ENCODE peak calls at places on chromosomes 2 and 18, in four cellular contexts. X is neural progenitor cell, Z is sigmoid colon, U is left lung. N is an unnamed sample.
A peak's percentile ranks its signal among the peaks of the same experiment; 100 is the strongest.

GRCh38 chr18:11887305-11888262 is 20.5 kb downstream of the MPPE1 start:
- DNase-seq in X (no peak), U (no peak), Z (no peak), N (no peak)

GRCh38 chr2:105072039-105072438 is 34.2 kb downstream of the MRPS9 start:
- DNase-seq in Z (no peak), U (no peak), X (no peak), N (no peak)

GRCh38 chr2:7660816-7661215 is 743.6 kb downstream of the RNF144A start:
- DNase-seq in Z (no peak), X (no peak), U (no peak), N (no peak)

GRCh38 chr2:201769664-201770373 is 10.9 kb downstream of the ALS2 start:
- DNase-seq in Z (no peak), U (no peak), X (no peak), N (no peak)

GRCh38 chr2:227503433-227504406 is 31.8 kb downstream of the AGFG1 start:
- DNase-seq in X (no peak), U (no peak), Z (no peak), N (no peak)

GRCh38 chr2:178238144-178238521 is 43.8 kb downstream of the OSBPL6 start:
- DNase-seq in Z (no peak), X (no peak), U (no peak), N (no peak)

GRCh38 chr2:47256416-47257087 is 101.4 kb upstream of the STPG4 start:
- DNase-seq in X (peak; percentile 54), U (no peak), Z (no peak), N (no peak)

GRCh38 chr2:65554765-65555561 is 122.6 kb upstream of the SPRED2 start:
- DNase-seq in Z (no peak), U (no peak), X (no peak), N (no peak)

GRCh38 chr2:138676654-138677053 is 103.5 kb downstream of the NXPH2 start:
- DNase-seq in Z (no peak), X (no peak), U (no peak), N (no peak)

GRCh38 chr2:9053534-9053931 is 50.0 kb upstream of the MBOAT2 start:
- DNase-seq in X (no peak), Z (no peak), U (no peak), N (no peak)

GRCh38 chr2:55061534-55062344 is 11.5 kb upstream of the RTN4 start:
- DNase-seq in Z (no peak), U (peak; percentile 49), X (no peak), N (no peak)

GRCh38 chr2:46278952-46279351 is 18.3 kb upstream of the EPAS1 start:
- DNase-seq in U (no peak), Z (no peak), X (no peak), N (no peak)

GRCh38 chr2:62814132-62814531 is 108.6 kb downstream of the EHBP1 start:
- DNase-seq in X (no peak), Z (no peak), U (no peak), N (no peak)

GRCh38 chr18:68489018-68489792 is 225.7 kb downstream of the TMX3 start:
- DNase-seq in U (no peak), Z (no peak), X (peak; percentile 45), N (no peak)

GRCh38 chr2:222920657-222921186 is 59.9 kb downstream of the ACSL3 start:
- DNase-seq in U (no peak), Z (no peak), X (no peak), N (no peak)
- H3K36me3 ChIP-seq in U (peaks cover 86% of the 10 kb centered on the region), Z (peaks cover 68% of the 10 kb centered on the region), X (peaks cover 22% of the 10 kb centered on the region), N (peaks cover 100% of the 10 kb centered on the region)

GRCh38 chr18:9604348-9604747 is 10.0 kb downstream of the PPP4R1 start:
- DNase-seq in U (no peak), X (no peak), Z (no peak), N (no peak)

GRCh38 chr18:9609190-9609589 is 5.2 kb downstream of the PPP4R1 start:
- DNase-seq in Z (no peak), X (no peak), U (no peak), N (no peak)

GRCh38 chr18:9608728-9609127 is 5.6 kb downstream of the PPP4R1 start:
- DNase-seq in X (no peak), U (no peak), Z (no peak), N (no peak)

GRCh38 chr18:9608298-9608697 is 6.1 kb downstream of the PPP4R1 start:
- DNase-seq in Z (no peak), X (no peak), U (no peak), N (no peak)

GRCh38 chr18:9606039-9606438 is 8.3 kb downstream of the PPP4R1 start:
- DNase-seq in Z (no peak), X (no peak), U (no peak), N (no peak)
- H3K27ac ChIP-seq in Z (no peak overlapping the region), X (no peak overlapping the region), U (no peak overlapping the region), N (no peak overlapping the region)

DNA sequence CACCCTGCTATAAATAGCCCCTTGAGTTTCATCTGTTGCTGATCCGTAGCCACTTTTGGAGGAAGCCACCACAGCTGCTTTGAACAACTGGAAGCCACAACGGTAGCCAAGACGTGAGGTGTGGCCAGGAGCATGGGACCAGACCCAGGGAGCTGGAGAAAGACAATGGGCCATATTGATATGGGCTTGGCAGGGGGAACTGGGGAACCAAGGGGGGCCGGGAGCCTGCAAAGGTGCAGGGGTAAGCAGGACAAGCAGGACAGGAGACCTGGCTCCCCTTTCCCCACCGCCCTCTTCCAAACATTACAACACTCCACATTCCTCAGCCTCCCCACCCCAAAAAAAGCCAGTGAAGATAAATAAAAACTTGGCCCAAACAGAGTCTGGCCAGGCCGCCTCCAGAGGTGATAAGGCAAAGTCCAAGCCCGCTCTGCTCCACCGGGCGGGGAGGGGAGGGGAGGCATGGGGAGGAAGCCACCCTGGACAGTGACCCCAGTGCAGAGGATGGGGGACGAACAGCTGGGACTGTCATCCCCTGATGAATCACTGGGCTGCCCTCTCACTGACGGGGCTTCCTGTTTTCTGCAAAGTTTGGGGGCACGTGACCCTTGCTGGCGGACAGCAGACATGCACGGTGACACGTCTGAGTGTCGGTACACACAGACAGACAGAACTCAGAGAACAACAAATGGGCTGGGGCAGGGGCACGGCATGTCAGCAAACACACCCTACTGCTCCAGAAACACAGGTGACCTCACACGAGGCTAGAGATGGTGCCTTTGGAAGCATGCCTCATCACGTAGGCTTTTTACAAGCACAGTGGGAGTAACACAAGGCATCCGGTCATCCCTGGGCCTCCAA is 100.3 kb downstream of the TNS1 start:
- DNase-seq in U (peak; percentile 89), Z (peak; percentile 95), X (no peak), N (no peak)
- H3K4me1 ChIP-seq in U (peaks cover 75% of the 10 kb centered on the region), Z (peaks cover 100% of the 10 kb centered on the region), X (peaks cover 6% of the 10 kb centered on the region), N (peaks cover 14% of the 10 kb centered on the region)

GRCh38 chr18:63158012-63158631 is 161.4 kb downstream of the BCL2 start:
- DNase-seq in U (no peak), X (no peak), Z (no peak), N (no peak)

GRCh38 chr18:63157293-63158011 is 162.1 kb downstream of the BCL2 start:
- DNase-seq in Z (no peak), X (no peak), U (no peak), N (no peak)

GRCh38 chr18:63154350-63155152 is 165.0 kb downstream of the BCL2 start:
- DNase-seq in X (no peak), Z (no peak), U (no peak), N (no peak)

GRCh38 chr18:63155169-63155852 is 164.3 kb downstream of the BCL2 start:
- DNase-seq in X (peak; percentile 72), U (peak; percentile 80), Z (peak; percentile 76), N (no peak)

DNA sequence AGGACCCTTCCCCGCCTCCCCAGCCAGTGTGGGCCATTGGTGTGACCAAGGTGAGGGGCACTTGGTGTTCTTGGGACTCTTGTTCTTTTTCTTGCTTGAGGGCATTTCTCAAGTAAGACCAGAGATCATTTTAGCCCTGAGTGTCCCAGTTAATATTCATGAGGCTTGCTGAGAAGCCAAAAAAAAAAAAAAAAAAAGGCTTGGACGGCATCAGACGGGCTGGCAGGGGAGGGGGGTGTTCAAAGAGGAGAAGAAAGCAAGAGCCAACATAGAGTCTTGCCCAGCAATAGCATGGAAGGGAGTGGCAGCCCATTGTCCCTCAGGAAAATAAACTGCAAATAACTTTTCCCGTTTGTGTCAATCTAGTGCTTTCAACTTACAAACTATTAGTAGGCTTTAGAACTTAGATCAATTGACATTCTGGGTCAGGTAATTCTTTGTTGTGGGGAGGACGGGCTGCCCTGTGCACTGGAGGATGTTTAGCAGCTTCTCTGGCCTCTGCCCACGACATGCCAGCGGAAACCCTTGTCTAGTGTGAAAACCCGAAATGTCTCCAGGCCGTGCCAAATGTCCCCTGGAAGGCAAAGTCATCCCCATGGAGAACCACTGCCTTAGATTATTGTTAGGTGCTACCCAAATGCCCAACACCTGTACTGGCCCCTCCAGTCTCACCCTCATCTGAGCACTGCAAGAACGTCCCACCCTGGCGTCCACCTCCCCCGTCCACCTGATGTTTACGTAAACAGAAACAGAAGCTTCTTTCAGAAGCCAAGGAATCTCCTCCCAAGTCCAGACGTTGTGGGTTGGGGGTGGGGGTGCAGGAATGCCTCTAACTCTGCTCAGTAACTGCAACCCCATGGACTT is 163.4 kb downstream of the BCL2 start:
- DNase-seq in Z (no peak), U (no peak), X (no peak), N (no peak)
- H3K36me3 ChIP-seq in Z (no peaks in the 10 kb centered on the region), U (no peaks in the 10 kb centered on the region), X (no peaks in the 10 kb centered on the region), N (no peaks in the 10 kb centered on the region)

GRCh38 chr2:217801115-217801531 is 201.7 kb downstream of the TNS1 start:
- DNase-seq in X (peak; percentile 47), U (no peak), Z (peak; percentile 68), N (no peak)
- H3K27ac ChIP-seq in X (no peak overlapping the region), U (peak overlapping the region; percentile 31), Z (peak overlapping the region; percentile 78), N (no peak overlapping the region)

GRCh38 chr2:232680006-232680405 is 17.1 kb upstream of the GIGYF2 start:
- DNase-seq in X (no peak), U (no peak), Z (no peak), N (no peak)
- H3K4me1 ChIP-seq in X (no peaks in the 10 kb centered on the region), U (no peaks in the 10 kb centered on the region), Z (no peaks in the 10 kb centered on the region), N (no peaks in the 10 kb centered on the region)

DNA sequence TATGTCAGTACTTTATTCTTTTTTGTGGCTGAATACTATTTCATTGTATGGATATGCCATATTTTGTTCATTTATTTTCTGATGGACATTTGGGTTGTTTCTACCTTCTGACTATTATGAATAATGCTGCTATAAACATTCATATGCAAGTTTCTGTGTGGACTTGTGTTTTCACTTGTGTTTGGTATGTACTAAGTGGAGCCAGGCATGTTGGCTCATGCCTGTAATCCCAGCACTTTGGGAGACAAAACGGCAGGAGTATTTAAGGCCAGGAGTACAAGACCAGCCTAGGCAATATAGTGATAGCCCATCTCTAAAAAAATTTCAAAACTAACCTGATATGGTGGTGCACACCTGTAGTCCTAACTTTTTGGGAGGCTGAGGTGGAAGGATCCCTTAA is 23.3 kb downstream of the MARCHF7 start:
- DNase-seq in U (no peak), X (no peak), Z (no peak), N (no peak)
- H3K36me3 ChIP-seq in U (peaks cover 93% of the 10 kb centered on the region), X (peaks cover 43% of the 10 kb centered on the region), Z (peaks cover 79% of the 10 kb centered on the region), N (peaks cover 98% of the 10 kb centered on the region)

GRCh38 chr2:27494284-27494943 is 586 bp downstream of the FNDC4 start:
- DNase-seq in Z (peak; percentile 83), X (peak; percentile 42), U (peak; percentile 77), N (no peak)
- H3K27ac ChIP-seq in Z (peak overlapping the region; percentile 62), X (no peak overlapping the region), U (no peak overlapping the region), N (no peak overlapping the region)